ENCODE peak calls at places on chromosomes 5 and 9, in six cellular contexts. Q is H1, Z is GM12878, O is HepG2, D is GM12891, C is K562. M is an unnamed sample.

GRCh38 chr5:174139623-174140022 is 94.1 kb downstream of the NSG2 start:
- DNase-seq in D (no peak), C (no peak), O (no peak), Q (no peak), Z (no peak), M (no peak)

GRCh38 chr5:14707811-14708210 is 43.3 kb downstream of the OTULIN start:
- DNase-seq in Q (no peak), Z (no peak), D (no peak), C (no peak), O (no peak), M (no peak)

GRCh38 chr5:4053111-4053510 is 457.5 kb downstream of the IRX1 start:
- DNase-seq in D (no peak), Z (no peak), O (no peak), C (no peak), Q (no peak), M (no peak)

GRCh38 chr5:153088538-153088937 is 401.9 kb upstream of the GRIA1 start:
- DNase-seq in Z (no peak), Q (no peak), D (no peak), O (no peak), C (no peak), M (no peak)

GRCh38 chr9:88243736-88244135 is 105.5 kb upstream of the SPATA31C2 start:
- DNase-seq in Z (no peak), Q (no peak), C (no peak), O (no peak), D (no peak), M (no peak)

GRCh38 chr9:76658510-76659231 is 105.6 kb upstream of the PCA3 start:
- DNase-seq in D (no peak), Z (no peak), C (no peak), Q (no peak), O (peak), M (no peak)

GRCh38 chr5:136620016-136620419 is 254.7 kb upstream of the TRPC7 start:
- DNase-seq in O (no peak), C (no peak), Z (no peak), D (no peak), Q (no peak), M (no peak)

GRCh38 chr5:76608833-76609232 is 14.4 kb downstream of the F2RL2 start:
- DNase-seq in D (no peak), Z (no peak), Q (no peak), C (no peak), O (no peak), M (no peak)

GRCh38 chr9:124659099-124659659 is 111.9 kb downstream of the NR6A1 start:
- DNase-seq in Q (peak), D (no peak), C (peak), O (peak), Z (peak), M (peak)

GRCh38 chr9:16133556-16134227 is 580.8 kb downstream of the CCDC171 start:
- DNase-seq in Z (no peak), O (peak), D (peak), Q (no peak), C (peak), M (peak)

GRCh38 chr5:57804007-57804444 is 321.4 kb upstream of the ACTBL2 start:
- DNase-seq in Q (no peak), C (no peak), Z (no peak), O (no peak), D (no peak), M (no peak)

GRCh38 chr5:145117285-145117684 is 717.9 kb downstream of the PRELID2 start:
- DNase-seq in D (no peak), Q (no peak), C (no peak), Z (no peak), O (no peak), M (no peak)

GRCh38 chr9:123998970-123999621 is 12.5 kb upstream of the LHX2 start:
- DNase-seq in C (no peak), D (no peak), Z (no peak), Q (no peak), O (no peak), M (no peak)

GRCh38 chr9:138049779-138050471 is 172.3 kb downstream of the CACNA1B start:
- DNase-seq in Z (no peak), Q (no peak), D (no peak), O (no peak), C (no peak), M (no peak)

GRCh38 chr9:16601991-16602390 is 268.5 kb downstream of the BNC2 start:
- DNase-seq in D (no peak), C (no peak), Q (no peak), O (no peak), Z (no peak), M (no peak)

GRCh38 chr5:180135128-180135955 is 63.8 kb upstream of the RNF130 start:
- DNase-seq in O (no peak), Z (no peak), Q (no peak), C (no peak), D (no peak), M (no peak)

GRCh38 chr5:122515709-122516431 is 203.8 kb downstream of the SNCAIP start:
- DNase-seq in O (peak), Q (peak), C (peak), Z (no peak), D (peak), M (peak)

GRCh38 chr5:172764861-172765765 is 5.9 kb downstream of the DUSP1 start:
- DNase-seq in Q (peak), Z (peak), O (peak), C (peak), D (peak), M (peak)
- TF ChIP-seq POLR2A in Q (no peak), Z (peak), O (peak), C (no peak), D (no peak), M (no peak)

DNA sequence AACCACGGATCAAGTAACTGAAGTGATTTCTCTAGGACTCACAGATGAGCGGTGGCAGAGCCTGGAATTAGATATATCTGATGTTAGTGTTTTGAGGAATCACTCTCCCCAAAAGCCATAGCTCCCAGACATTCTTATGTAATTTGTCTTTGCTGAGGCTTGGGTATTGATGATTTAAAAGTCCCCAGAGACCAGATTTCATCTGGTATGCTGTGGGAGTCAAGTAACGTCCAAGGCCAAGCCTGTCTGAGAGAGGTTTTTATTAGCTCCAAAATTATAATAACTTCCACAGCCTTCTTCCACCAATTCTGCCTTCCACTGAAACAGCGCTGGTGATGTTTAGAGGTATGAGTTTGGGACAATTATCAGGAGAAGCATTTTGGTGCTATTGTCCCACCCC is 21.3 kb upstream of the KCNIP1 start:
- DNase-seq in Q (no peak), Z (no peak), C (no peak), O (no peak), D (no peak), M (no peak)
- TF ChIP-seq TAF1 in Q (no peak), Z (no peak), C (no peak), O (no peak), D (no peak), M (no peak)

GRCh38 chr9:21558079-21558478 is 76.0 kb upstream of the IFNE start:
- DNase-seq in Q (no peak), C (no peak), Z (no peak), D (no peak), O (no peak), M (no peak)
- TF ChIP-seq POLR2AphosphoS5 in Q (no peak), C (no peak), Z (no peak), D (no peak), O (no peak), M (no peak)

GRCh38 chr9:100597236-100597635 is 19.4 kb downstream of the CAVIN4 start:
- DNase-seq in D (no peak), O (no peak), C (no peak), Z (no peak), Q (no peak), M (no peak)

GRCh38 chr9:100595391-100596199 is 17.7 kb downstream of the CAVIN4 start:
- DNase-seq in Q (no peak), O (peak), C (peak), Z (no peak), D (no peak), M (no peak)

GRCh38 chr9:100601216-100601615 is 23.3 kb downstream of the CAVIN4 start:
- DNase-seq in Q (no peak), C (peak), D (no peak), O (peak), Z (no peak), M (no peak)

GRCh38 chr9:100600511-100601079 is 22.7 kb downstream of the CAVIN4 start:
- DNase-seq in C (no peak), D (no peak), Q (no peak), O (no peak), Z (no peak), M (no peak)

GRCh38 chr9:100598641-100599145 is 20.8 kb downstream of the CAVIN4 start:
- DNase-seq in Z (no peak), D (peak), Q (peak), C (peak), O (peak), M (peak)
- TF ChIP-seq POLR2A in Z (peak), D (no peak), Q (peak), C (peak), O (no peak), M (peak)

GRCh38 chr5:99315413-99316178 is 386.8 kb upstream of the CHD1 start:
- DNase-seq in C (no peak), D (no peak), Z (no peak), Q (no peak), O (no peak), M (no peak)

GRCh38 chr5:99316484-99316883 is 387.7 kb upstream of the CHD1 start:
- DNase-seq in Z (no peak), D (no peak), O (no peak), C (no peak), Q (no peak), M (no peak)

GRCh38 chr5:99320461-99320860 is 391.7 kb upstream of the CHD1 start:
- DNase-seq in C (no peak), D (no peak), Z (no peak), O (no peak), Q (no peak), M (no peak)

GRCh38 chr5:99317136-99317535 is 388.3 kb upstream of the CHD1 start:
- DNase-seq in C (no peak), Q (no peak), Z (no peak), D (no peak), O (no peak), M (no peak)
- TF ChIP-seq TAF1 in C (no peak), Q (no peak), Z (no peak), D (no peak), O (no peak), M (no peak)

DNA sequence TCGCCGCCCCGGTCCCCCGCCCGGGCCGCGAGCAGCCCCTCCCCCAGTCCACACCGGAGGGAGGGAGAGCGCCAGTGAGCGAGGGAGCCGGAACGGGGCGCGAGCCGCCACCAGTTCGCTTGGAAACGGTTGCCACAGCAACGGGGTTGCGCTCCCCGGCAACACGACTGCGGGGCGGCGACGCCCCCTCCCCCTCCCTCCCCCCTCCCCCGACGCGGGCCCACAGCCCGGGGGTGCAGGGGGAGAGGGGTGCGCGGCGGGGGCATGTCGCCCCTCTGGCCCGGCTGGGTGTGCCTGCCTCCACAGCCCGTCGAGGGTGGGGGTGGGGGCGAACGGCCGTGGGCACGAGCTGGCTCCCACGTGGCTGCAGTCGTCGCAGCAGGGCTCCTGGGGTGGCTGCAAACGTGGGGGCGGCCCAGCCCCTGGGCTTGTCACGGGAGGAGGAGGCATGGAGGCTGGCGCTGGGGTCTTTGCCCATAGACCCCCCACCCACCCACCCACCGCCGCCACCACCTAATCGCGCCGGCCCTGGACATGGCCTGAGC is 524 bp downstream of the PRR7 start:
- DNase-seq in D (peak), O (no peak), Z (no peak), Q (no peak), C (peak), M (peak)
- TF ChIP-seq POLR2AphosphoS5 in D (no peak), O (no peak), Z (no peak), Q (peak), C (no peak), M (no peak)

M was measured in GM12892.